ENCODE peak calls at places on chromosome 2, in seven cellular contexts. H is activated CD4-positive, alpha-beta memory T cell treated with anti-CD3 and anti-CD28 coated beads, Interleukin-2, amount 10 ng/mL, durations not matched to agents 7 days and 5 days; D is mammary epithelial cell; P is breast epithelium; N is HT1080; R is T-helper 1 cell; T is spleen. A is an unnamed sample.

GRCh38 chr2:42877936-42878335 is 85.6 kb upstream of the HAAO start:
- DNase-seq in H (no peak), D (no peak), P (no peak), N (no peak), R (no peak), T (no peak), A (no peak)

GRCh38 chr2:232628466-232629200 is 4.8 kb upstream of the EFHD1 start:
- DNase-seq in H (no peak), D (no peak), P (no peak), N (no peak), R (no peak), T (no peak), A (no peak)

GRCh38 chr2:200352631-200353030 is 46.1 kb downstream of the SPATS2L start:
- DNase-seq in H (no peak), D (peak), P (no peak), N (peak), R (no peak), T (no peak), A (peak)

GRCh38 chr2:186551323-186552050 is 38.4 kb upstream of the ITGAV start:
- DNase-seq in H (no peak), D (no peak), P (no peak), N (no peak), R (no peak), T (no peak), A (no peak)

GRCh38 chr2:15561574-15562344 is 625 bp upstream of the NBAS start:
- DNase-seq in H (peak), D (peak), P (no peak), N (peak), R (peak), T (no peak), A (peak)

GRCh38 chr2:220198911-220199310 is 571.5 kb downstream of the SLC4A3 start:
- DNase-seq in H (no peak), D (peak), P (no peak), N (peak), R (no peak), T (no peak), A (no peak)

GRCh38 chr2:237281900-237282306 is 132.1 kb downstream of the COL6A3 start:
- DNase-seq in H (no peak), D (peak), P (no peak), N (peak), R (no peak), T (no peak), A (peak)

GRCh38 chr2:222433381-222434173 is 9.2 kb downstream of the SGPP2 start:
- DNase-seq in H (no peak), D (no peak), P (no peak), N (no peak), R (no peak), T (no peak), A (peak)

GRCh38 chr2:71800106-71800809 is 346.9 kb downstream of the DYSF start:
- DNase-seq in H (no peak), D (no peak), P (no peak), N (no peak), R (no peak), T (peak), A (no peak)

GRCh38 chr2:60964651-60965513 is 52.6 kb upstream of the PEX13 start:
- DNase-seq in H (no peak), D (no peak), P (no peak), N (no peak), R (peak), T (no peak), A (no peak)

GRCh38 chr2:241199286-241199685 is 10.8 kb downstream of the ANO7 start:
- DNase-seq in H (no peak), D (no peak), P (no peak), N (no peak), R (no peak), T (no peak), A (no peak)